ENCODE peak calls at places on chromosome 1, in six cellular contexts. Z is SK-N-SH, T is K562, X is HepG2, J is GM12878, Y is HCT116. M is an unnamed sample.

GRCh38 chr1:206895320-206895719 is 1.9 kb upstream of the IL24 start:
- DNase-seq in Y (no peak), Z (no peak), J (no peak), X (no peak), T (no peak), M (no peak)

GRCh38 chr1:114353233-114353632 is 157.8 kb downstream of the TRIM33 start:
- DNase-seq in Y (no peak), X (peak), J (no peak), Z (peak), T (peak), M (no peak)

GRCh38 chr1:61992257-61992656 is 202.4 kb upstream of the L1TD1 start:
- DNase-seq in Z (no peak), X (no peak), Y (no peak), J (no peak), T (no peak), M (no peak)

GRCh38 chr1:198575715-198576641 is 35.5 kb upstream of the ATP6V1G3 start:
- DNase-seq in X (no peak), J (no peak), Z (no peak), Y (no peak), T (no peak), M (no peak)

GRCh38 chr1:63787875-63788274 is 14.1 kb downstream of the ROR1 start:
- DNase-seq in T (no peak), J (no peak), X (no peak), Z (no peak), Y (no peak), M (no peak)

GRCh38 chr1:36083635-36084501 is at the start of gene TEKT2:
- DNase-seq in X (no peak), Z (peak), J (no peak), Y (no peak), T (no peak), M (no peak)

GRCh38 chr1:197868751-197869501 is 33.5 kb upstream of the C1orf53 start:
- DNase-seq in X (peak), J (no peak), Z (peak), Y (peak), T (peak), M (peak)

GRCh38 chr1:147719029-147719703 is 41.2 kb downstream of the GJA5 start:
- DNase-seq in Y (no peak), X (peak), T (no peak), Z (no peak), J (no peak), M (no peak)

GRCh38 chr1:203136409-203137042 is 9.0 kb downstream of the ADORA1 start:
- DNase-seq in J (no peak), T (no peak), Y (no peak), X (no peak), Z (no peak), M (no peak)

GRCh38 chr1:4781646-4782045 is 127.2 kb downstream of the AJAP1 start:
- DNase-seq in Y (no peak), J (no peak), T (no peak), X (no peak), Z (no peak), M (no peak)

GRCh38 chr1:4772294-4773010 is 118.0 kb downstream of the AJAP1 start:
- DNase-seq in J (no peak), X (no peak), T (no peak), Z (no peak), Y (no peak), M (no peak)

GRCh38 chr1:4778056-4778455 is 123.6 kb downstream of the AJAP1 start:
- DNase-seq in Z (peak), T (peak), J (no peak), Y (no peak), X (no peak), M (peak)
- TF ChIP-seq SIN3A in Z (no peak), T (no peak), J (no peak), Y (no peak), X (no peak), M (no peak)

GRCh38 chr1:28281608-28282425 is 22.5 kb downstream of the SESN2 start:
- DNase-seq in Z (no peak), X (no peak), J (no peak), Y (no peak), T (no peak), M (no peak)

GRCh38 chr1:28280961-28281360 is 21.6 kb downstream of the SESN2 start:
- DNase-seq in T (no peak), J (no peak), Z (no peak), X (no peak), Y (no peak), M (no peak)

GRCh38 chr1:28280501-28280900 is 21.2 kb downstream of the SESN2 start:
- DNase-seq in J (no peak), X (no peak), T (no peak), Y (no peak), Z (no peak), M (no peak)

GRCh38 chr1:28279721-28280120 is 20.4 kb downstream of the SESN2 start:
- DNase-seq in J (no peak), X (no peak), T (no peak), Y (no peak), Z (no peak), M (no peak)

GRCh38 chr1:28282426-28283407 is 23.4 kb downstream of the SESN2 start:
- DNase-seq in Y (no peak), Z (no peak), T (peak), J (no peak), X (no peak), M (no peak)
- H3K27ac ChIP-seq in Y (no peak), Z (no peak), T (no peak), J (no peak), X (peak), M (no peak)

DNA sequence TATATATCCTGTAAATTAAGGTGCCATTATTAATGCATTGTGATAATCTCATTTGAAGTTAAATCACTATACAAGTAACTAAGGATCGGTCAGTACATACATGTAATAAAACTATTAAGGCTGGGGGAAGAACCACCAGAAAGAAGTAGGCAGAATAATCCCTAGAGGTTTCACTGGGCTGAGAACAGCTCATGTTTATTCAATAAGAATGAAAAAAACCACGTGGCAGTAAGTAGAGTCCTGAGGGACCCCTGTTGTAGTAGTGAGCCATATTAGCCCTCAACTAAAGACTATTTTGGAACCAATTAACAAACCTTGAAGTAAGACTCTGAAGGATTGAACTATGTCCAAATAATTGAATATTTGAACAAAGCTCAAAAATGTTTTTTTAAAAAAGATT is 46.9 kb upstream of the ADAM30 start:
- DNase-seq in Z (no peak), J (no peak), T (no peak), X (no peak), Y (no peak), M (no peak)
- TF ChIP-seq REST in Z (no peak), J (no peak), T (no peak), X (no peak), Y (no peak), M (no peak)

GRCh38 chr1:30734580-30734979 is 11.2 kb upstream of the MATN1 start:
- DNase-seq in X (no peak), Z (no peak), J (no peak), Y (no peak), T (no peak), M (no peak)
- TF ChIP-seq SIN3A in X (no peak), Z (no peak), J (no peak), Y (no peak), T (no peak), M (no peak)

GRCh38 chr1:12546771-12547585 is 71.0 kb downstream of the DHRS3 start:
- DNase-seq in T (peak), Z (no peak), X (no peak), Y (no peak), J (no peak), M (no peak)
- H3K27ac ChIP-seq in T (no peak), Z (no peak), X (no peak), Y (no peak), J (no peak), M (peak)

GRCh38 chr1:94876362-94876761 is 50.5 kb downstream of the CNN3 start:
- DNase-seq in Y (no peak), Z (no peak), X (no peak), J (no peak), T (no peak), M (no peak)
- TF ChIP-seq REST in Y (no peak), Z (no peak), X (no peak), J (no peak), T (no peak), M (no peak)

GRCh38 chr1:167721617-167722151 is at the start of gene MPZL1:
- DNase-seq in Z (peak), Y (peak), J (peak), T (peak), X (peak), M (peak)

GRCh38 chr1:167723707-167724323 is 2.0 kb downstream of the MPZL1 start:
- DNase-seq in X (no peak), T (peak), Y (no peak), Z (no peak), J (no peak), M (no peak)

GRCh38 chr1:167720965-167721616 is 691 bp upstream of the MPZL1 start:
- DNase-seq in Y (no peak), Z (peak), X (peak), T (no peak), J (no peak), M (peak)

GRCh38 chr1:167722870-167723251 is 1.1 kb downstream of the MPZL1 start:
- DNase-seq in Z (no peak), J (no peak), Y (no peak), X (no peak), T (no peak), M (no peak)

DNA sequence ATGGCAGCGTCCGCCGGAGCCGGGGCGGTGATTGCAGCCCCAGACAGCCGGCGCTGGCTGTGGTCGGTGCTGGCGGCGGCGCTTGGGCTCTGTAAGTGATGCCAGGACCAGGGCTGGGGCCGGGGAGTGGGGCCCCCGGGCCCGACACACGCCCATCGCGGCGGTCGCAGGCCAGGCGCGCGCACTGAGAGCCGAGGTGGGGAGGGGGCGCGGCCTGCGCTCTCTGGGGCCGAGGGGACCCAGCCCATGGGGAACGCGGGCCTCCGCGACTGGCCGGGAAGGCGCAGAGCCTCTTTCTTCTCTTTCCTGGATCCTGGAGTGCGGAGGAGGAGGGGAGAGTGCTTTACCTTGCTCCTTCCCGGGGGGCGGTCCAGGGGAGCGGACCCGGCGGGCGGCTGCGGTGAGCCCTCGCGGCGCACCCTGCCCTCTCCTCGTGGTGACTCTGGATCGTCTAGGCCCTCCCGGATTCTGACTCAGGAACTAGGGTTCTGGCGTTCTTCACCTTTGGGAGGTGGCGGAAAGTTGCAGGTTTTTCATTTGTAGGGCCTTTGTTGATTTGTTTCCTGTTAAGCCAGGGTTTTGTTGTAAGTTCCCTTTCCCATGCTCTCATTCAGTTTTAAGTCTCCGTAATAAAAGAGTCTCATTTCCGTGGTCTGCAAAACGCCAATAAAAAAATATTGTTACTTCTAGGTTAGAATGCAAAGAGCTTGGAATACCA is 529 bp downstream of the MPZL1 start:
- DNase-seq in X (peak), Y (no peak), Z (peak), T (peak), J (no peak), M (no peak)
- TF ChIP-seq SIN3A in X (no peak), Y (no peak), Z (no peak), T (peak), J (no peak), M (no peak)

GRCh38 chr1:109264379-109264755 is 15.0 kb downstream of the CELSR2 start:
- DNase-seq in J (no peak), X (no peak), Z (no peak), Y (no peak), T (no peak), M (no peak)
- H3K27ac ChIP-seq in J (no peak), X (no peak), Z (no peak), Y (no peak), T (no peak), M (no peak)